ENCODE peak calls at places on chromosomes 16 and 17, in ten cellular contexts. Z is foreskin melanocyte; C is activated T-cell treated with anti-CD3 and anti-CD28 coated beads, Interleukin-2, amount 50 U/mL, for 24 hours; I is stimulated activated CD4-positive, alpha-beta T cell treated with anti-CD3 and anti-CD28 coated beads, Interleukin-4, amount 100 ng/mL, for 24 hours; Y is GM10248; U is AG04449; K is EL; G is substantia nigra; X is neuronal stem cell; T is T-helper 1 cell. H is an unnamed sample.

GRCh38 chr17:56908061-56908542 is 5.7 kb downstream of the TRIM25 start:
- DNase-seq in Z (no peak), C (no peak), I (peak; percentile 29), Y (peak; percentile 71), U (no peak), K (no peak), G (no peak), X (no peak), T (no peak), H (peak; percentile 77)

GRCh38 chr17:47708864-47709541 is 15.0 kb downstream of the TBKBP1 start:
- DNase-seq in Z (no peak), C (no peak), I (no peak), Y (no peak), U (no peak), K (no peak), G (no peak), X (no peak), T (no peak), H (no peak)

GRCh38 chr17:1792495-1793446 is 30.9 kb downstream of the SERPINF1 start:
- DNase-seq in Z (no peak), C (no peak), I (no peak), Y (no peak), U (no peak), K (no peak), G (no peak), X (no peak), T (no peak), H (no peak)

GRCh38 chr16:50024207-50024606 is 818 bp upstream of the CNEP1R1 start:
- DNase-seq in Z (no peak), C (peak; percentile 31), I (no peak), Y (no peak), U (no peak), K (no peak), G (no peak), X (no peak), T (no peak), H (no peak)

GRCh38 chr17:39929657-39930407 is 2.3 kb downstream of the LRRC3C start:
- DNase-seq in Z (no peak), C (no peak), I (no peak), Y (no peak), U (peak; percentile 60), K (peak; percentile 92), G (no peak), X (no peak), T (no peak), H (no peak)

GRCh38 chr16:78642621-78643285 is 543.3 kb downstream of the WWOX start:
- DNase-seq in Z (no peak), C (no peak), I (no peak), Y (no peak), U (no peak), K (no peak), G (no peak), X (no peak), T (no peak), H (no peak)

GRCh38 chr17:22694362-22695227 is 1002.3 kb downstream of the KCNJ18 start:
- DNase-seq in Z (no peak), C (no peak), I (no peak), Y (no peak), U (no peak), K (no peak), G (no peak), X (no peak), T (no peak), H (no peak)

GRCh38 chr17:82300707-82301270 is 16.6 kb downstream of the CD7 start:
- DNase-seq in Z (peak; percentile 55), C (peak; percentile 82), I (peak; percentile 65), Y (peak; percentile 73), U (no peak), K (peak; percentile 57), G (no peak), X (no peak), T (no peak), H (peak; percentile 75)

GRCh38 chr16:60110531-60110930 is 1376.4 kb upstream of the GOT2 start:
- DNase-seq in Z (no peak), C (no peak), I (no peak), Y (no peak), U (no peak), K (peak; percentile 75), G (no peak), X (no peak), T (no peak), H (no peak)

GRCh38 chr17:61394630-61395408 is 4.8 kb upstream of the TBX2 start:
- DNase-seq in Z (no peak), C (no peak), I (no peak), Y (no peak), U (no peak), K (no peak), G (no peak), X (no peak), T (no peak), H (no peak)

GRCh38 chr17:30035369-30035768 is 81.2 kb upstream of the NSRP1 start:
- DNase-seq in Z (no peak), C (no peak), I (no peak), Y (no peak), U (no peak), K (no peak), G (no peak), X (no peak), T (no peak), H (no peak)

GRCh38 chr16:27234603-27235002 is 31.3 kb downstream of the KDM8 start:
- DNase-seq in Z (no peak), C (no peak), I (no peak), Y (no peak), U (no peak), K (no peak), G (no peak), X (no peak), T (no peak), H (no peak)

GRCh38 chr16:90028985-90029384 is 9.7 kb upstream of the DBNDD1 start:
- DNase-seq in Z (no peak), C (no peak), I (no peak), Y (no peak), U (no peak), K (no peak), G (no peak), X (no peak), T (no peak), H (peak; percentile 48)

GRCh38 chr17:48718162-48718780 is 4.0 kb downstream of the PRAC1 start:
- DNase-seq in Z (no peak), C (peak; percentile 36), I (no peak), Y (no peak), U (no peak), K (no peak), G (no peak), X (no peak), T (no peak), H (no peak)

H was measured in natural killer cell treated with Interleukin-12 subunit alpha and Interleukin-12 subunit beta and Interleukin-15 and Interleukin-18, amount 100 ng/mL, for 72 hours.